ENCODE peak calls at places on chromosomes 4 and X, in five cellular contexts. J is HEK293T; O is NCI-H2029 treated with DMSO at 0.1 percent for 48 hours; V is HT1080; Y is CD4-positive, CD25-positive, alpha-beta regulatory T cell. Z is an unnamed sample.

GRCh38 chr4:15488658-15489470 is 19.2 kb downstream of the CC2D2A start:
- DNase-seq in J (no peak), O (no peak), V (no peak), Y (no peak), Z (peak; percentile 88)

GRCh38 chr4:76526585-76526990 is 91.6 kb downstream of the SHROOM3 start:
- DNase-seq in J (no peak), O (peak; percentile 83), V (peak; percentile 16), Y (no peak), Z (peak; percentile 26)

GRCh38 chrX:68699960-68700746 is 52.7 kb downstream of the STARD8 start:
- DNase-seq in J (no peak), O (no peak), V (peak; percentile 82), Y (no peak), Z (peak; percentile 38)

GRCh38 chrX:101659601-101660063 is at the start of gene ARMCX2:
- DNase-seq in J (no peak), O (no peak), V (peak; percentile 44), Y (no peak), Z (peak; percentile 75)

GRCh38 chr4:121784975-121785374 is 16.1 kb upstream of the EXOSC9 start:
- DNase-seq in J (no peak), O (no peak), V (peak; percentile 85), Y (no peak), Z (peak; percentile 95)

GRCh38 chr4:78032446-78032845 is 24.7 kb upstream of the FRAS1 start:
- DNase-seq in J (no peak), O (peak; percentile 92), V (no peak), Y (no peak), Z (no peak)

GRCh38 chr4:100095729-100096595 is 94.3 kb downstream of the DDIT4L start:
- DNase-seq in J (peak; percentile 61), O (no peak), V (peak; percentile 67), Y (peak; percentile 35), Z (peak; percentile 85)

GRCh38 chrX:109629310-109629709 is 4.3 kb upstream of the KCNE5 start:
- DNase-seq in J (no peak), O (no peak), V (no peak), Y (no peak), Z (peak; percentile 2)

GRCh38 chrX:18194688-18195087 is 26.0 kb downstream of the BEND2 start:
- DNase-seq in J (no peak), O (peak; percentile 14), V (no peak), Y (no peak), Z (no peak)

GRCh38 chr4:167219090-167219489 is 15.2 kb downstream of the SPOCK3 start:
- DNase-seq in J (peak; percentile 6), O (peak; percentile 41), V (no peak), Y (no peak), Z (no peak)

GRCh38 chr4:173522874-173523395 is 7.1 kb downstream of the HAND2 start:
- DNase-seq in J (no peak), O (no peak), V (no peak), Y (no peak), Z (no peak)

GRCh38 chr4:187304131-187304530 is 580.5 kb upstream of the FAT1 start:
- DNase-seq in J (no peak), O (no peak), V (no peak), Y (no peak), Z (no peak)

GRCh38 chr4:102612824-102613366 is 111.7 kb downstream of the NFKB1 start:
- DNase-seq in J (no peak), O (no peak), V (no peak), Y (peak; percentile 14), Z (no peak)

GRCh38 chrX:108331126-108331909 is 106.9 kb downstream of the COL4A6 start:
- DNase-seq in J (no peak), O (no peak), V (no peak), Y (no peak), Z (no peak)

GRCh38 chr4:21768349-21769310 is 179.9 kb downstream of the KCNIP4 start:
- DNase-seq in J (peak; percentile 13), O (peak; percentile 20), V (peak; percentile 54), Y (no peak), Z (peak; percentile 26)